ENCODE peak calls at places on chromosomes 1 and 21, in nine cellular contexts. G is GM10248, X is mesothelial cell of epicardium, E is A549, P is glutamatergic neuron, A is astrocyte of the spinal cord, W is WTC11, U is lower lobe of right lung, H is GM13977. S is an unnamed sample.

GRCh38 chr1:235624751-235625192 is 24.8 kb downstream of the GNG4 start:
- DNase-seq in E (no peak), G (no peak), H (no peak), A (peak), W (no peak), X (no peak), U (no peak), P (no peak), S (no peak)

GRCh38 chr1:28099050-28099769 is 10.8 kb upstream of the EYA3 start:
- DNase-seq in W (no peak), A (no peak), E (peak), P (no peak), U (no peak), H (no peak), X (no peak), G (no peak), S (no peak)

GRCh38 chr21:28590722-28591121 is 402.0 kb downstream of the LTN1 start:
- DNase-seq in P (no peak), H (no peak), X (no peak), U (no peak), A (no peak), E (no peak), G (no peak), W (no peak), S (no peak)

GRCh38 chr1:203480525-203481084 is 5.0 kb downstream of the PRELP start:
- DNase-seq in E (peak), G (no peak), P (no peak), W (peak), A (peak), X (no peak), U (peak), H (no peak), S (no peak)

GRCh38 chr1:156897078-156897825 is 3.7 kb downstream of the PEAR1 start:
- DNase-seq in H (no peak), W (no peak), E (peak), P (no peak), X (no peak), U (no peak), A (peak), G (no peak), S (no peak)

GRCh38 chr1:202288177-202288576 is 53.6 kb downstream of the UBE2T start:
- DNase-seq in G (no peak), X (no peak), U (no peak), H (no peak), E (no peak), W (no peak), P (no peak), A (no peak), S (no peak)

GRCh38 chr1:172431721-172432192 is 11.3 kb downstream of the C1orf105 start:
- DNase-seq in H (no peak), A (no peak), W (peak), G (no peak), U (peak), E (no peak), P (no peak), X (no peak), S (no peak)

GRCh38 chr1:24481843-24482610 is 20.6 kb upstream of the RCAN3 start:
- DNase-seq in A (no peak), H (no peak), U (no peak), P (no peak), G (no peak), E (no peak), W (no peak), X (no peak), S (no peak)

GRCh38 chr1:31227891-31228290 is 11.8 kb downstream of the NKAIN1 start:
- DNase-seq in X (no peak), U (no peak), G (no peak), P (peak), E (no peak), H (no peak), A (no peak), W (no peak), S (no peak)

DNA sequence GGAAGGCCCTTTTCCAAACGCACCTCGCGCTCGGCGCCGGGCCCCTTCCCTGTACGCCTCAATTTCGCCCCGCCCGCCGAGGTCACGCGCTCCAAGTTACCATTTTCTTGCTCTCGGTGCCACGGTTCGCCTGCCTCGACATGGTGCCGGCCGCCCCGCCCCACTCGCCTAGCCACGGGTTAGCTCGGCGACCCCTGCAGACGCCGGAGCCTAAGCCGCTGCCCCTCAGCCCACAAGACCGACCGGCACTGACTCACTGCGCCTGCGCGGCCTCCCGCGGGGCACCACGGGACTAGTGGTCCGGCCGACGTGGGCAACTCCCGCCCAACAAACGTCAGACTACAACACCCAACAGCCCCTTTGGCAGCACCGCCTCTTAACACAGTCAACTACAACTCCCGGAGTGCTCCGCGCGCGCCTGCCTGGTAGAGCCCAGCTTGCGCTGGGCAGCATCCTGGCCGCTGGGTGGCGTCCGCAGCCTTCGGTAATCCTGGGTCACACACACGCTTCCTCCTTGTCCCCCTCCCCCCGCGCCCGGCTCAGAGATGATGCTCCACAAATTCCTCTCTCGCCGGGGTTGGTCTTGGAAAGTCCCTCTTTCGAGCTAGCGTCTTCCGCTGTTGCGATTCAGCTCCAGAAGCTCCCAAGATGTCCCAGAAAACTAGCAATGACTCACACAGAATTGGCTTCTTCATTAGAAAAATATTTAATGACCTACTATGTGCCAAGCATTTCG is at the start of gene TRAPPC3:
- DNase-seq in P (peak), W (peak), H (peak), G (peak), A (peak), X (peak), U (peak), E (peak), S (peak)
- TF ChIP-seq CTCF in P (peak), W (peak), H (peak), G (peak), A (peak), X (peak), U (peak), E (peak), S (no peak)

GRCh38 chr1:65728504-65728903 is 64.2 kb upstream of the PDE4B start:
- DNase-seq in A (no peak), H (no peak), X (no peak), G (no peak), E (no peak), U (no peak), W (no peak), P (no peak), S (no peak)
- TF ChIP-seq CTCF in A (no peak), H (no peak), X (no peak), G (no peak), E (no peak), U (no peak), W (no peak), P (no peak), S (no peak)

GRCh38 chr1:215793210-215793609 is 226.1 kb downstream of the KCTD3 start:
- DNase-seq in U (no peak), X (no peak), A (peak), G (no peak), E (no peak), P (no peak), W (no peak), H (no peak), S (no peak)
- TF ChIP-seq CTCF in U (no peak), X (no peak), A (peak), G (peak), E (peak), P (peak), W (no peak), H (peak), S (no peak)

GRCh38 chr21:41167348-41168342 is at the start of gene BACE2:
- DNase-seq in W (peak), E (peak), X (peak), H (peak), G (peak), U (peak), A (peak), P (peak), S (peak)
- TF ChIP-seq CTCF in W (no peak), E (peak), X (peak), H (peak), G (peak), U (peak), A (peak), P (peak), S (no peak)

DNA sequence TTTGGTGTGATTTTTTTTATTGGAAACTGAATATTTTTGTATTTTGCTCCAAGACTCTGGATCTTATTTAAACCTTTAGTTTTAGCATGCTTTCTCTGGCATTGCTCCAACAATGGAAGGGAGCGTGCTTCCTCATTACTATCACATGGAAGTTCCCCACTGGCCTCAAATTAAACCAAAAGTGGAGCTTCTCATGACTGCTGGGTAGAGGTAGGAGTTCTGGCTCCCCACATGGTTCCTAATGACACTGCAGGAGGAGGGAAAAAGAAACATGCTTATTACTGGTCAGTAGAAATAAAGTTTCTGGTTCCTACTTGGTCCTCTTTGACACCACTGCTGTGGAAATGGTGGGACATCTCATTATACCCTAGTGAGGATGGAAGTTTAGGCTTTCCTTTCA is 310.5 kb downstream of the PTGER3 start:
- DNase-seq in X (no peak), A (no peak), H (no peak), G (no peak), E (no peak), P (no peak), W (no peak), U (no peak), S (no peak)
- TF ChIP-seq CTCF in X (no peak), A (no peak), H (no peak), G (no peak), E (no peak), P (no peak), W (no peak), U (no peak), S (no peak)

GRCh38 chr1:182752077-182752826 is 37.3 kb upstream of the NPL start:
- DNase-seq in X (no peak), H (no peak), P (peak), G (no peak), E (no peak), U (no peak), W (peak), A (peak), S (no peak)
- TF ChIP-seq CTCF in X (no peak), H (no peak), P (no peak), G (no peak), E (no peak), U (no peak), W (no peak), A (no peak), S (no peak)

DNA sequence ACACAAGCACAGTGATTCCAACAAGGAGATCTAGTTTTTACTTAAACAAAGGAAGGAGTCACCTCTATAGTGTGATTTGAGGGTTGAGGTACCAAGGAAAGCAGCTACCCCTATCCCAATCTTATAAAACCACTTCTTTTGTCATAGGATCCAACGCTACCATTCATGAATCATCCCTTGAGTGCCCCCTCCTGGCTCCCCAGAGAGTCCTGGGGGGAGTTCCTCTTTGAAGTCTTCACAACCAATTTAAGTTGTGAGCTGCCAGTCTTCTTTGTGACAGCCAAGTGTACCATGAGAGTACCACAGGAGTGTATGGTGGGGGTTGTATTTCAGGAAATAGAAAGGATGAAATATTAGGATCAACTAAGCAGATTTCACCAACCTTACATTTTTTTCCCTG is 39.1 kb upstream of the NHLH2 start:
- DNase-seq in E (no peak), U (no peak), X (no peak), H (no peak), G (no peak), A (no peak), W (peak), P (no peak), S (no peak)
- TF ChIP-seq CTCF in E (no peak), U (no peak), X (no peak), H (no peak), G (no peak), A (no peak), W (no peak), P (no peak), S (no peak)

DNA sequence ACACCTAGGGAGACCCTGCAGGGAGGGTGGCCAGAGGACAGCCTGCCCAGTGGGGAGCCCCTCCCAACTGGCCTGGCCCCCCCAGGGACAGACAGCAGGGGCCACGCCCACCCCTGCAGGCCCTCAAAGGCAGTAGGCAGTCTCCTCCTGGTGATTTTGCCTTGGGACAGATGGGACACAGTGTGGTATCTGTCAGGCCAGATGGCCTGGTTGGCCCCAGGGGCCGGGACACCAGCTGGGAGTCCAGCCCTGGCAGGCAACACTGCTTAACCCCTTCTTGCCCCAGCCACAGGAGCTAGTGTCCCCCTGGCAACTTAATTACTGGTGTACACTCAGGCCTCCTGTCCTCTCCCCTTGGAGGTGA is 17.8 kb downstream of the IFFO2 start:
- DNase-seq in E (no peak), G (no peak), A (no peak), U (no peak), X (no peak), H (no peak), P (peak), W (no peak), S (no peak)
- TF ChIP-seq CTCF in E (no peak), G (no peak), A (no peak), U (no peak), X (no peak), H (no peak), P (no peak), W (no peak), S (no peak)

S was measured in activated B cell treated with CpG ODN at 0.5 μM for 24 hours.